ENCODE peak calls at places on chromosomes 16 and 17, in six cellular contexts. T is HCT116, Q is GM12878, G is H1, R is endothelial cell of umbilical vein, U is SK-N-SH. F is an unnamed sample.

GRCh38 chr17:15392326-15392739 is 50.9 kb upstream of the TEKT3 start:
- DNase-seq in Q (no peak), T (no peak), G (no peak), R (peak; percentile 18), U (no peak), F (no peak)

GRCh38 chr16:66220766-66221165 is 145.7 kb upstream of the CDH5 start:
- DNase-seq in T (no peak), U (no peak), Q (no peak), G (no peak), R (no peak), F (no peak)

GRCh38 chr17:31250229-31250628 is 46.8 kb downstream of the OMG start:
- DNase-seq in T (no peak), U (no peak), G (no peak), Q (peak; percentile 27), R (peak; percentile 20), F (no peak)

GRCh38 chr16:17364319-17365210 is 106.2 kb downstream of the XYLT1 start:
- DNase-seq in U (peak; percentile 25), R (no peak), T (no peak), Q (no peak), G (no peak), F (no peak)

GRCh38 chr17:57517519-57518342 is 227.4 kb downstream of the CCDC182 start:
- DNase-seq in U (no peak), T (no peak), R (no peak), Q (no peak), G (no peak), F (no peak)

GRCh38 chr16:12126091-12126806 is 149.7 kb downstream of the SNX29 start:
- DNase-seq in G (no peak), R (no peak), U (no peak), T (no peak), Q (no peak), F (no peak)

GRCh38 chr16:17416461-17417221 is 54.1 kb downstream of the XYLT1 start:
- DNase-seq in U (peak; percentile 32), G (no peak), Q (peak; percentile 89), R (no peak), T (no peak), F (peak; percentile 78)

GRCh38 chr17:64253470-64253869 is 9.6 kb downstream of the TEX2 start:
- DNase-seq in R (no peak), T (no peak), G (no peak), Q (no peak), U (no peak), F (no peak)

GRCh38 chr17:45702666-45703266 is 81.4 kb upstream of the CRHR1 start:
- DNase-seq in R (peak; percentile 29), U (no peak), G (no peak), Q (no peak), T (no peak), F (peak; percentile 78)

GRCh38 chr16:84806256-84806889 is 13.4 kb upstream of the CRISPLD2 start:
- DNase-seq in G (no peak), U (peak; percentile 86), R (peak; percentile 80), Q (peak; percentile 13), T (no peak), F (no peak)

GRCh38 chr17:57926723-57927047 is 28.5 kb downstream of the CUEDC1 start:
- DNase-seq in Q (no peak), U (no peak), G (no peak), R (peak; percentile 28), T (no peak), F (no peak)

GRCh38 chr16:85291302-85292148 is 179.3 kb upstream of the CIBAR2 start:
- DNase-seq in Q (no peak), R (peak; percentile 33), T (no peak), G (no peak), U (no peak), F (no peak)

GRCh38 chr17:73770115-73770848 is 126.0 kb upstream of the SDK2 start:
- DNase-seq in G (no peak), R (no peak), T (peak; percentile 21), U (peak; percentile 88), Q (no peak), F (no peak)

GRCh38 chr17:55072910-55073309 is 104.3 kb downstream of the STXBP4 start:
- DNase-seq in R (peak; percentile 12), Q (no peak), G (no peak), U (no peak), T (no peak), F (no peak)

GRCh38 chr17:50014471-50015088 is 19.6 kb upstream of the DLX3 start:
- DNase-seq in G (no peak), U (no peak), R (no peak), Q (no peak), T (no peak), F (no peak)

GRCh38 chr16:53291757-53292392 is 142.4 kb upstream of the RBL2 start:
- DNase-seq in T (no peak), U (no peak), Q (no peak), R (no peak), G (no peak), F (no peak)

GRCh38 chr16:69443809-69444611 is 19.6 kb downstream of the CYB5B start:
- DNase-seq in T (no peak), G (no peak), U (peak; percentile 31), R (peak; percentile 61), Q (no peak), F (no peak)

GRCh38 chr16:72848759-72849664 is 198.9 kb downstream of the ZFHX3 start:
- DNase-seq in T (peak; percentile 56), G (no peak), U (peak; percentile 82), R (peak; percentile 93), Q (no peak), F (no peak)

GRCh38 chr16:84845496-84846002 is 25.8 kb downstream of the CRISPLD2 start:
- DNase-seq in R (no peak), Q (no peak), T (no peak), G (no peak), U (peak; percentile 34), F (no peak)

GRCh38 chr17:81510798-81511549 is 1.6 kb downstream of the ACTG1 start:
- DNase-seq in T (no peak), R (peak; percentile 30), G (no peak), U (no peak), Q (no peak), F (no peak)

GRCh38 chr16:31427441-31428276 is 501 bp downstream of the COX6A2 start:
- DNase-seq in R (peak; percentile 8), Q (no peak), T (no peak), U (peak; percentile 93), G (peak; percentile 61), F (peak; percentile 55)

GRCh38 chr17:2392252-2393183 is 8.3 kb downstream of the MNT start:
- DNase-seq in Q (peak; percentile 60), G (peak; percentile 97), R (peak; percentile 95), U (peak; percentile 97), T (peak; percentile 77), F (peak; percentile 96)

GRCh38 chr17:2391597-2392251 is 9.1 kb downstream of the MNT start:
- DNase-seq in G (no peak), T (no peak), U (no peak), R (no peak), Q (no peak), F (no peak)

GRCh38 chr17:2394775-2395191 is 6.1 kb downstream of the MNT start:
- DNase-seq in U (no peak), T (no peak), Q (no peak), G (no peak), R (no peak), F (no peak)

GRCh38 chr17:2393954-2394749 is 6.7 kb downstream of the MNT start:
- DNase-seq in R (no peak), Q (no peak), T (no peak), G (no peak), U (peak; percentile 22), F (peak; percentile 92)

GRCh38 chr17:2393184-2393953 is 7.5 kb downstream of the MNT start:
- DNase-seq in Q (no peak), R (peak; percentile 91), G (peak; percentile 88), T (no peak), U (peak; percentile 94), F (peak; percentile 84)
- TF ChIP-seq POLR2AphosphoS5 in Q (no peak), R (peak; percentile 75), G (no peak), T (no peak), U (peak; percentile 7), F (peak; percentile 4)

DNA sequence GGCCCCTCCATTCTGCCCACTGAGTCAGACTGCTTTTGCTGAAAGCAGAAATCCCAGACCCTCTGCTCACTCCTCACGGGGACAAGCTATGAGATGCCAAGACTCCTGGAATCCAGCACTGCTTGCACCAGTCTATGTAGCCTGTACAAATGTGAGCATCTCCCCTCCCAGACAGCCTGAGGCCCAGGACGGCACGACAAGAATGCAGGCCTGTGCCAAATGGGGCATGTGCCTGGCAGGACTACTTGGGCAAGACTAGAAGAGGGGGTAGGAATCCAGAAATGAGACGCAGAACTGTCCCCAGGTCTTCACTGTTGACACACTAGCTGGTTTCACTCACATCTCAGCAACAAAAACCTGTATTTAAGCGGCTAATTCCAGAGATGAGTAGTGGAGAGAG is 2.8 kb upstream of the MYO1C start:
- DNase-seq in Q (no peak), T (no peak), R (no peak), U (no peak), G (no peak), F (no peak)
- H2AFZ ChIP-seq in Q (no peak overlapping the region), T (no peak overlapping the region), R (no peak overlapping the region), U (no peak overlapping the region), G (no peak overlapping the region), F (no peak overlapping the region)

GRCh38 chr17:69999253-69999652 is 75.8 kb upstream of the KCNJ16 start:
- DNase-seq in R (no peak), G (no peak), U (no peak), T (no peak), Q (no peak), F (no peak)

DNA sequence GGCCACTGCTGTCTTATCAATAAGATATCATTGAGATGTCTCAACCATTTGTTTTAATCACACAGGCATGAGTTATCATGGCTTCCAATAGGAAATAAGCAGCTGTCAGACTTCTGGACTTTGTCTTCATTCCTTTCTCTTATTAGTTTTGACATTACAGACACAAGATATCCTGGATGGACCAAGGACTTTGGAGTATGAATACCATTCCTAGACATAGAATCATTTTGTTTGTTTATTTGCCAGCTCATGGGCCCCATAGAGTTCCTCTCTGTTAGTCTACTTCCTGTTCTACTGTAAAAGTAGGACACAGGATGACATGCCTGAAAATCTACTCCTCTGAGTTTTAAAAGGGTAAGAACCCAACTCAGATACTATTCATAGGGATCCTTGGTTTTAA is 77.7 kb upstream of the KCNJ16 start:
- DNase-seq in T (no peak), U (no peak), G (no peak), Q (no peak), R (peak; percentile 44), F (no peak)
- TF ChIP-seq POLR2AphosphoS5 in T (no peak), U (peak; percentile 44), G (no peak), Q (no peak), R (no peak), F (no peak)

DNA sequence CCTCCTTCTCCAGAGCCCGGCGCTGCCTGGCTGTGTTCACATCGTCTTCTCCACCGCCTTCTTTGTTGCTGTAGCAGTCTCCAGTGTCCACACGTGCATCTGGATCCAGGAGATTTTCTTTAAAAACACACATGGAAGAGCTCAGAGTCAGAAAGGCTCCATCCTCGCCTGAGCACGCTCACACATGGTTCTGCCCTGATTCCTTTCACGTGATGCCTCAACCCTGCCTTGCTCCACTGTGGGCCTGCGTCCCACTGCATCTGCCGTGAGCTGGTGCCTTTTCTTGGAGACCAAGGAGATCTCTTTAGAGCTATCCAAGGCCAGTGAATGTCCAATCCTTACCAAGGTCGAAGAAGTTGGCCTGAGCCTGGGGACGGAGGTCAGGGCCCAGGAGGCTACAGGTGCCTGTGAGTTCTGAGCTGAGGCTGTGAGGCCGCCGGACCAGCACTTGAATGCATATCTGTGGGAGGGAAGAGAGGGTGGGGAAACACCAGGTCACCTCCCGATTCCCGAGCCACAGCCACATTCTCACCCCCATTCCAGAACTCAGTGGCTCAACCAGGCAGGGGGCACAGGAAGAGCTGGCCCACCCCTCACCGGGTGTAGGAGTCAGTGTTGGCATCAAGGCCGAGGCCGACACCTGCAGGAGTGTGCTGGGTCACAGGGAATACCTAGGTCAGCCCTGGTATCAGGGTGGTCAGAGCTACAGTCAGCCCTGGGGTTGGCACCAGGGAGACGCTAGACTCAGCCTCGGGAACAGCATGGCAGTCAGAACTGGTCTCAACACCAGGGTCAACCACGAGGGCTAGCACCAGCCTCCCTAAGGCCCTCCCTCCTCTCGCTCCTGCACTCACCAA is 37.6 kb downstream of the HASPIN start:
- DNase-seq in T (no peak), U (no peak), G (no peak), R (no peak), Q (no peak), F (no peak)
- H2AFZ ChIP-seq in T (no peak overlapping the region), U (no peak overlapping the region), G (no peak overlapping the region), R (no peak overlapping the region), Q (no peak overlapping the region), F (no peak overlapping the region)